ENCODE peak calls at places on chromosomes 4 and X, in nine cellular contexts. M is iPS-NIHi11; G is activated gamma-delta T cell treated with anti-CD3 and anti-CD28 coated beads, Interleukin-2, amount 50 U/mL, for 16 hours; Q is GM23248; J is GM04503; X is fibroblast of lung; S is astrocyte; E is stimulated activated CD4-positive, alpha-beta T cell treated with anti-CD3 and anti-CD28 coated beads, Interleukin-12 subunit alpha, Interleukin-12 subunit beta, amount 100 ng/mL, for 4 hours; L is heart left ventricle. D is an unnamed sample.

GRCh38 chrX:39398973-39399268 is 597.7 kb downstream of the MID1IP1 start:
- DNase-seq in M (no peak), L (peak), G (no peak), S (no peak), X (no peak), J (no peak), Q (no peak), E (no peak), D (no peak)

GRCh38 chr4:45939056-45939455 is 184.8 kb downstream of the GABRG1 start:
- DNase-seq in M (no peak), J (no peak), L (no peak), E (no peak), S (no peak), G (no peak), Q (no peak), X (no peak), D (no peak)

GRCh38 chrX:13059676-13060499 is 15.5 kb upstream of the FAM9C start:
- DNase-seq in L (no peak), G (no peak), E (no peak), X (peak), S (peak), J (no peak), Q (peak), M (no peak), D (no peak)

GRCh38 chr4:55311792-55312490 is 34.1 kb upstream of the SRD5A3 start:
- DNase-seq in L (peak), J (no peak), Q (no peak), S (no peak), G (no peak), X (no peak), M (no peak), E (no peak), D (no peak)

GRCh38 chr4:9812530-9813340 is 31.3 kb downstream of the DRD5 start:
- DNase-seq in J (no peak), S (no peak), M (no peak), Q (peak), E (no peak), X (no peak), G (no peak), L (no peak), D (no peak)

GRCh38 chr4:176656108-176656507 is 136.6 kb downstream of the VEGFC start:
- DNase-seq in G (no peak), J (peak), E (no peak), Q (peak), S (no peak), X (no peak), M (no peak), L (no peak), D (peak)

GRCh38 chr4:3529363-3529762 is 2.9 kb downstream of the LRPAP1 start:
- DNase-seq in Q (no peak), S (no peak), J (no peak), L (no peak), E (no peak), M (no peak), X (no peak), G (no peak), D (no peak)

GRCh38 chr4:121156822-121157769 is 7.0 kb downstream of the TNIP3 start:
- DNase-seq in M (peak), E (peak), Q (peak), S (peak), X (peak), L (peak), G (no peak), J (no peak), D (no peak)

GRCh38 chrX:39772057-39772832 is 325.5 kb downstream of the BCOR start:
- DNase-seq in J (no peak), M (peak), X (peak), E (peak), L (no peak), S (peak), G (peak), Q (no peak), D (no peak)

D was measured in GM04504.